ENCODE peak calls at places on chromosome 15, in six cellular contexts. One of them, this sample, is unnamed.

GRCh38 chr15:83837946-83838571 is 184.1 kb downstream of the ADAMTSL3 start:
- DNase-seq in amniotic stem cell: no peak
- DNase-seq in HFFc6: no peak
- DNase-seq in glutamatergic neuron: peak; percentile 69
- DNase-seq in central memory CD4-positive, alpha-beta T cell: no peak
- DNase-seq in ecto neural progenitor cell: peak; percentile 57
- DNase-seq in this sample: no peak

GRCh38 chr15:82768414-82769081 is 37.3 kb downstream of the FSD2 start:
- DNase-seq in ecto neural progenitor cell: no peak
- DNase-seq in amniotic stem cell: no peak
- DNase-seq in glutamatergic neuron: no peak
- DNase-seq in central memory CD4-positive, alpha-beta T cell: no peak
- DNase-seq in HFFc6: peak; percentile 10
- DNase-seq in this sample: no peak

GRCh38 chr15:58387130-58387529 is 44.7 kb upstream of the LIPC start:
- DNase-seq in HFFc6: peak; percentile 65
- DNase-seq in amniotic stem cell: no peak
- DNase-seq in ecto neural progenitor cell: no peak
- DNase-seq in glutamatergic neuron: no peak
- DNase-seq in central memory CD4-positive, alpha-beta T cell: no peak
- DNase-seq in this sample: no peak

GRCh38 chr15:70376031-70376928 is 278.6 kb upstream of the TLE3 start:
- DNase-seq in amniotic stem cell: no peak
- DNase-seq in HFFc6: no peak
- DNase-seq in glutamatergic neuron: no peak
- DNase-seq in ecto neural progenitor cell: peak; percentile 57
- DNase-seq in central memory CD4-positive, alpha-beta T cell: no peak
- DNase-seq in this sample: no peak

GRCh38 chr15:32035285-32035684 is 5.0 kb downstream of the CHRNA7 start:
- DNase-seq in amniotic stem cell: no peak
- DNase-seq in HFFc6: no peak
- DNase-seq in glutamatergic neuron: no peak
- DNase-seq in ecto neural progenitor cell: no peak
- DNase-seq in central memory CD4-positive, alpha-beta T cell: no peak
- DNase-seq in this sample: no peak

GRCh38 chr15:28891588-28891987 is 5.8 kb downstream of the APBA2 start:
- DNase-seq in central memory CD4-positive, alpha-beta T cell: no peak
- DNase-seq in ecto neural progenitor cell: no peak
- DNase-seq in amniotic stem cell: no peak
- DNase-seq in HFFc6: no peak
- DNase-seq in glutamatergic neuron: no peak
- DNase-seq in this sample: no peak

GRCh38 chr15:75058127-75058905 is 34.9 kb downstream of the PPCDC start:
- DNase-seq in amniotic stem cell: no peak
- DNase-seq in HFFc6: no peak
- DNase-seq in ecto neural progenitor cell: no peak
- DNase-seq in central memory CD4-positive, alpha-beta T cell: no peak
- DNase-seq in glutamatergic neuron: no peak
- DNase-seq in this sample: no peak

GRCh38 chr15:65550681-65551098 is 20.4 kb downstream of the HACD3 start:
- DNase-seq in glutamatergic neuron: no peak
- DNase-seq in central memory CD4-positive, alpha-beta T cell: no peak
- DNase-seq in amniotic stem cell: no peak
- DNase-seq in ecto neural progenitor cell: no peak
- DNase-seq in HFFc6: peak; percentile 1
- DNase-seq in this sample: no peak

GRCh38 chr15:92882697-92883642 is 17.2 kb upstream of the CHD2 start:
- DNase-seq in glutamatergic neuron: peak; percentile 34
- DNase-seq in central memory CD4-positive, alpha-beta T cell: no peak
- DNase-seq in HFFc6: no peak
- DNase-seq in ecto neural progenitor cell: peak; percentile 67
- DNase-seq in amniotic stem cell: no peak
- DNase-seq in this sample: peak; percentile 38

GRCh38 chr15:74211656-74212055 is 9.1 kb upstream of the STRA6 start:
- DNase-seq in HFFc6: no peak
- DNase-seq in ecto neural progenitor cell: no peak
- DNase-seq in glutamatergic neuron: no peak
- DNase-seq in central memory CD4-positive, alpha-beta T cell: no peak
- DNase-seq in amniotic stem cell: no peak
- DNase-seq in this sample: no peak

GRCh38 chr15:88049509-88049908 is 207.0 kb downstream of the NTRK3 start:
- DNase-seq in central memory CD4-positive, alpha-beta T cell: no peak
- DNase-seq in HFFc6: no peak
- DNase-seq in ecto neural progenitor cell: no peak
- DNase-seq in glutamatergic neuron: no peak
- DNase-seq in amniotic stem cell: no peak
- DNase-seq in this sample: no peak

GRCh38 chr15:101138913-101139880 is 112.7 kb downstream of the CHSY1 start:
- DNase-seq in ecto neural progenitor cell: no peak
- DNase-seq in glutamatergic neuron: no peak
- DNase-seq in amniotic stem cell: no peak
- DNase-seq in HFFc6: no peak
- DNase-seq in central memory CD4-positive, alpha-beta T cell: no peak
- DNase-seq in this sample: no peak

GRCh38 chr15:71448688-71449114 is 333.4 kb downstream of the THSD4 start:
- DNase-seq in HFFc6: peak; percentile 67
- DNase-seq in ecto neural progenitor cell: peak; percentile 65
- DNase-seq in amniotic stem cell: no peak
- DNase-seq in glutamatergic neuron: peak; percentile 45
- DNase-seq in central memory CD4-positive, alpha-beta T cell: no peak
- DNase-seq in this sample: no peak

GRCh38 chr15:72197460-72198409 is at the start of gene GRAMD2A:
- DNase-seq in amniotic stem cell: no peak
- DNase-seq in glutamatergic neuron: peak; percentile 43
- DNase-seq in central memory CD4-positive, alpha-beta T cell: no peak
- DNase-seq in HFFc6: no peak
- DNase-seq in ecto neural progenitor cell: peak; percentile 78
- DNase-seq in this sample: no peak

GRCh38 chr15:80636675-80637074 is 58.4 kb upstream of the ABHD17C start:
- DNase-seq in glutamatergic neuron: no peak
- DNase-seq in central memory CD4-positive, alpha-beta T cell: no peak
- DNase-seq in ecto neural progenitor cell: no peak
- DNase-seq in HFFc6: no peak
- DNase-seq in amniotic stem cell: no peak
- DNase-seq in this sample: peak; percentile 32

GRCh38 chr15:31471731-31472430 is 145.2 kb downstream of the KLF13 start:
- DNase-seq in amniotic stem cell: peak; percentile 68
- DNase-seq in HFFc6: peak; percentile 84
- DNase-seq in glutamatergic neuron: no peak
- DNase-seq in ecto neural progenitor cell: no peak
- DNase-seq in central memory CD4-positive, alpha-beta T cell: no peak
- DNase-seq in this sample: no peak

GRCh38 chr15:55279746-55280351 is 9.8 kb downstream of the RAB27A start:
- DNase-seq in ecto neural progenitor cell: no peak
- DNase-seq in HFFc6: peak; percentile 85
- DNase-seq in glutamatergic neuron: no peak
- DNase-seq in amniotic stem cell: peak; percentile 7
- DNase-seq in central memory CD4-positive, alpha-beta T cell: peak; percentile 41
- DNase-seq in this sample: no peak

GRCh38 chr15:69838338-69838737 is 259.4 kb downstream of the TLE3 start:
- DNase-seq in amniotic stem cell: no peak
- DNase-seq in glutamatergic neuron: no peak
- DNase-seq in HFFc6: no peak
- DNase-seq in central memory CD4-positive, alpha-beta T cell: no peak
- DNase-seq in ecto neural progenitor cell: no peak
- DNase-seq in this sample: no peak

GRCh38 chr15:49062900-49063299 is 16.7 kb upstream of the SECISBP2L start:
- DNase-seq in glutamatergic neuron: no peak
- DNase-seq in amniotic stem cell: no peak
- DNase-seq in HFFc6: no peak
- DNase-seq in ecto neural progenitor cell: no peak
- DNase-seq in central memory CD4-positive, alpha-beta T cell: no peak
- DNase-seq in this sample: no peak

GRCh38 chr15:85672338-85673097 is 122.2 kb downstream of the KLHL25 start:
- DNase-seq in glutamatergic neuron: no peak
- DNase-seq in ecto neural progenitor cell: no peak
- DNase-seq in central memory CD4-positive, alpha-beta T cell: no peak
- DNase-seq in HFFc6: peak; percentile 29
- DNase-seq in amniotic stem cell: no peak
- DNase-seq in this sample: no peak

GRCh38 chr15:100341662-100342560 is at the start of gene ADAMTS17:
- DNase-seq in central memory CD4-positive, alpha-beta T cell: peak; percentile 95
- DNase-seq in amniotic stem cell: no peak
- DNase-seq in ecto neural progenitor cell: peak; percentile 95
- DNase-seq in HFFc6: no peak
- DNase-seq in glutamatergic neuron: peak; percentile 96
- DNase-seq in this sample: peak; percentile 97

GRCh38 chr15:82298520-82298919 is 35.9 kb downstream of the SAXO2 start:
- DNase-seq in HFFc6: no peak
- DNase-seq in amniotic stem cell: no peak
- DNase-seq in ecto neural progenitor cell: no peak
- DNase-seq in glutamatergic neuron: no peak
- DNase-seq in central memory CD4-positive, alpha-beta T cell: peak; percentile 63
- DNase-seq in this sample: no peak

GRCh38 chr15:100780208-100780800 is 99.3 kb upstream of the ALDH1A3 start:
- DNase-seq in glutamatergic neuron: no peak
- DNase-seq in HFFc6: no peak
- DNase-seq in amniotic stem cell: no peak
- DNase-seq in ecto neural progenitor cell: no peak
- DNase-seq in central memory CD4-positive, alpha-beta T cell: no peak
- DNase-seq in this sample: no peak

GRCh38 chr15:82709421-82710207 is at the start of gene AP3B2:
- DNase-seq in central memory CD4-positive, alpha-beta T cell: peak; percentile 55
- DNase-seq in glutamatergic neuron: peak; percentile 88
- DNase-seq in ecto neural progenitor cell: peak; percentile 84
- DNase-seq in amniotic stem cell: peak; percentile 20
- DNase-seq in HFFc6: no peak
- DNase-seq in this sample: peak; percentile 62

GRCh38 chr15:85792872-85793621 is 1.7 kb downstream of the KLHL25 start:
- DNase-seq in HFFc6: no peak
- DNase-seq in central memory CD4-positive, alpha-beta T cell: peak; percentile 18
- DNase-seq in ecto neural progenitor cell: no peak
- DNase-seq in glutamatergic neuron: no peak
- DNase-seq in amniotic stem cell: no peak
- DNase-seq in this sample: no peak

GRCh38 chr15:49145651-49146609 is 9.5 kb downstream of the COPS2 start:
- DNase-seq in HFFc6: peak; percentile 55
- DNase-seq in ecto neural progenitor cell: no peak
- DNase-seq in central memory CD4-positive, alpha-beta T cell: peak; percentile 12
- DNase-seq in amniotic stem cell: peak; percentile 54
- DNase-seq in glutamatergic neuron: no peak
- DNase-seq in this sample: no peak

GRCh38 chr15:60421544-60421943 is 23.8 kb upstream of the ANXA2 start:
- DNase-seq in central memory CD4-positive, alpha-beta T cell: no peak
- DNase-seq in glutamatergic neuron: no peak
- DNase-seq in ecto neural progenitor cell: no peak
- DNase-seq in HFFc6: peak; percentile 78
- DNase-seq in amniotic stem cell: peak; percentile 56
- DNase-seq in this sample: no peak

GRCh38 chr15:48802867-48803266 is 8.0 kb downstream of the CEP152 start:
- DNase-seq in amniotic stem cell: peak; percentile 77
- DNase-seq in ecto neural progenitor cell: no peak
- DNase-seq in HFFc6: peak; percentile 92
- DNase-seq in glutamatergic neuron: no peak
- DNase-seq in central memory CD4-positive, alpha-beta T cell: no peak
- DNase-seq in this sample: no peak

GRCh38 chr15:23422099-23422945 is 24.7 kb downstream of the GOLGA6L2 start:
- DNase-seq in amniotic stem cell: no peak
- DNase-seq in central memory CD4-positive, alpha-beta T cell: no peak
- DNase-seq in ecto neural progenitor cell: no peak
- DNase-seq in glutamatergic neuron: no peak
- DNase-seq in HFFc6: no peak
- DNase-seq in this sample: no peak

GRCh38 chr15:94232107-94232506 is 746 bp downstream of the MCTP2 start:
- DNase-seq in ecto neural progenitor cell: no peak
- DNase-seq in glutamatergic neuron: no peak
- DNase-seq in HFFc6: no peak
- DNase-seq in central memory CD4-positive, alpha-beta T cell: no peak
- DNase-seq in amniotic stem cell: no peak
- DNase-seq in this sample: no peak

GRCh38 chr15:42918047-42918446 is 2.5 kb downstream of the TTBK2 start:
- DNase-seq in central memory CD4-positive, alpha-beta T cell: no peak
- DNase-seq in ecto neural progenitor cell: no peak
- DNase-seq in amniotic stem cell: no peak
- DNase-seq in HFFc6: no peak
- DNase-seq in glutamatergic neuron: no peak
- DNase-seq in this sample: no peak

GRCh38 chr15:40108061-40108854 is 421 bp downstream of the BMF start:
- DNase-seq in amniotic stem cell: no peak
- DNase-seq in central memory CD4-positive, alpha-beta T cell: no peak
- DNase-seq in HFFc6: peak; percentile 59
- DNase-seq in ecto neural progenitor cell: no peak
- DNase-seq in glutamatergic neuron: peak; percentile 38
- DNase-seq in this sample: peak; percentile 67

GRCh38 chr15:77083381-77084160 is 12.7 kb upstream of the TSPAN3 start:
- DNase-seq in amniotic stem cell: no peak
- DNase-seq in ecto neural progenitor cell: peak; percentile 85
- DNase-seq in central memory CD4-positive, alpha-beta T cell: peak; percentile 53
- DNase-seq in HFFc6: no peak
- DNase-seq in glutamatergic neuron: no peak
- DNase-seq in this sample: peak; percentile 83

GRCh38 chr15:68429691-68430470 is 2.1 kb downstream of the ITGA11 start:
- DNase-seq in HFFc6: no peak
- DNase-seq in glutamatergic neuron: no peak
- DNase-seq in central memory CD4-positive, alpha-beta T cell: no peak
- DNase-seq in ecto neural progenitor cell: peak; percentile 14
- DNase-seq in amniotic stem cell: no peak
- DNase-seq in this sample: no peak

GRCh38 chr15:87167055-87167454 is 1087.4 kb downstream of the AGBL1 start:
- DNase-seq in glutamatergic neuron: no peak
- DNase-seq in HFFc6: peak; percentile 36
- DNase-seq in central memory CD4-positive, alpha-beta T cell: no peak
- DNase-seq in amniotic stem cell: no peak
- DNase-seq in ecto neural progenitor cell: no peak
- DNase-seq in this sample: no peak